ENCODE peak calls at places on chromosome 11, in five cellular contexts. E, M, X, Z and G are unnamed samples.

GRCh38 chr11:108587109-108587508 is 6.5 kb downstream of the EXPH5 start:
- ATAC-seq in M (no peak), E (peak), Z (no peak), X (no peak), G (no peak)

GRCh38 chr11:1087961-1088926 is 13.6 kb downstream of the MUC2 start:
- ATAC-seq in M (no peak), Z (peak), E (no peak), X (no peak), G (no peak)

GRCh38 chr11:76250520-76251222 is 44.4 kb upstream of the WNT11 start:
- ATAC-seq in E (no peak), X (no peak), M (no peak), Z (peak), G (no peak)

GRCh38 chr11:123740787-123741158 is 687 bp downstream of the ZNF202 start:
- ATAC-seq in M (peak), Z (peak), X (peak), E (peak), G (no peak)

GRCh38 chr11:12076840-12077534 is 33.4 kb upstream of the MICAL2 start:
- ATAC-seq in Z (no peak), E (no peak), X (no peak), M (no peak), G (peak)

GRCh38 chr11:102831128-102831708 is 12.2 kb downstream of the MMP3 start:
- ATAC-seq in X (peak), M (peak), Z (peak), E (peak), G (no peak)

GRCh38 chr11:130645164-130645859 is 196.9 kb downstream of the ADAMTS15 start:
- ATAC-seq in Z (no peak), M (no peak), X (no peak), E (no peak), G (no peak)

GRCh38 chr11:103332409-103332808 is 223.2 kb downstream of the DYNC2H1 start:
- ATAC-seq in X (no peak), M (no peak), Z (no peak), E (no peak), G (no peak)

GRCh38 chr11:124732230-124732629 is 7.5 kb upstream of the NRGN start:
- ATAC-seq in M (no peak), Z (no peak), E (no peak), X (no peak), G (no peak)

GRCh38 chr11:106281455-106282173 is 204.2 kb downstream of the AASDHPPT start:
- ATAC-seq in Z (no peak), M (no peak), E (no peak), X (peak), G (no peak)

GRCh38 chr11:36073411-36074203 is 129.7 kb downstream of the LDLRAD3 start:
- ATAC-seq in Z (peak), M (no peak), X (no peak), E (peak), G (no peak)

GRCh38 chr11:106031210-106031845 is 9.3 kb upstream of the MSANTD4 start:
- ATAC-seq in X (no peak), Z (no peak), E (peak), M (no peak), G (no peak)

GRCh38 chr11:4026389-4026788 is 68.2 kb upstream of the RRM1 start:
- ATAC-seq in Z (no peak), E (no peak), X (no peak), M (no peak), G (no peak)

GRCh38 chr11:12388939-12389670 is 11.7 kb downstream of the PARVA start:
- ATAC-seq in X (no peak), E (no peak), M (no peak), Z (no peak), G (no peak)

GRCh38 chr11:6565325-6565724 is 38.1 kb downstream of the RRP8 start:
- ATAC-seq in Z (no peak), M (no peak), E (no peak), X (no peak), G (no peak)

GRCh38 chr11:72553748-72554147 is 119.4 kb upstream of the CLPB start:
- ATAC-seq in E (peak), M (peak), Z (peak), X (no peak), G (no peak)

GRCh38 chr11:26715133-26715532 is 6.7 kb downstream of the SLC5A12 start:
- ATAC-seq in X (no peak), M (no peak), E (no peak), Z (no peak), G (no peak)

GRCh38 chr11:2077061-2077802 is 62.0 kb downstream of the IGF2 start:
- ATAC-seq in Z (no peak), X (peak), E (no peak), M (no peak), G (no peak)

GRCh38 chr11:123630126-123630531 is 24.3 kb downstream of the SCN3B start:
- ATAC-seq in Z (no peak), E (no peak), M (no peak), X (no peak), G (no peak)

GRCh38 chr11:85698195-85698594 is 12.2 kb upstream of the CCDC89 start:
- ATAC-seq in X (no peak), E (no peak), M (no peak), Z (no peak), G (no peak)

GRCh38 chr11:109728056-109728455 is 306.1 kb downstream of the C11orf87 start:
- ATAC-seq in X (no peak), M (peak), Z (no peak), E (no peak), G (no peak)

GRCh38 chr11:78642979-78643675 is 68.5 kb upstream of the NARS2 start:
- ATAC-seq in Z (no peak), E (no peak), X (no peak), M (no peak), G (no peak)

GRCh38 chr11:6572215-6572614 is 31.2 kb downstream of the RRP8 start:
- ATAC-seq in X (no peak), E (no peak), M (no peak), Z (no peak), G (peak)

GRCh38 chr11:1566381-1567051 is 5.6 kb downstream of the DUSP8 start:
- ATAC-seq in M (peak), Z (peak), X (no peak), E (no peak), G (no peak)

GRCh38 chr11:19988598-19988997 is 171.7 kb downstream of the DBX1 start:
- ATAC-seq in X (no peak), M (no peak), E (no peak), Z (no peak), G (peak)

GRCh38 chr11:86888978-86889341 is 66.2 kb downstream of the FZD4 start:
- ATAC-seq in Z (no peak), M (no peak), X (peak), E (no peak), G (no peak)

DNA sequence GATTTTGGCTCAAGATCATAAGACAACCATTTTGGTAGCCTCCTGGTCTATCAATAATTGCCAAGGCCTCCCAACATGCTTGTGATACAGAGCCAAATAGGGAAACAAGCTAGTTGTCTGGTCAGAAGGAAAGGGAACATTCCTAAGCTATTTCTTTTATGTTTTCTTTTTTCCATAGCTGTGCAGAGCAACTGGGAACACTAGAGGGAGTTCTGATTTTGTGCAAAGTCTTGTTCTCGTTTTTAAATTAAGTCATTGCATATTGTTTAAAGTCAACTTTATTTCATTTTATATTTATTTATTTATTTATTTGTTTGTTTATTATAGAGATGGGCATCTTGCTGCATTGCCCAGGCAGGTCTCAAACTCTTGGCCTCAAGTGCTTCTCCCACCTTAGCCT is 416.8 kb upstream of the CHORDC1 start:
- ATAC-seq in E (no peak), Z (no peak), M (no peak), X (no peak), G (peak)
- TF ChIP-seq CTCF in E (peak), Z (no peak), M (no peak), X (peak), G (no peak)

DNA sequence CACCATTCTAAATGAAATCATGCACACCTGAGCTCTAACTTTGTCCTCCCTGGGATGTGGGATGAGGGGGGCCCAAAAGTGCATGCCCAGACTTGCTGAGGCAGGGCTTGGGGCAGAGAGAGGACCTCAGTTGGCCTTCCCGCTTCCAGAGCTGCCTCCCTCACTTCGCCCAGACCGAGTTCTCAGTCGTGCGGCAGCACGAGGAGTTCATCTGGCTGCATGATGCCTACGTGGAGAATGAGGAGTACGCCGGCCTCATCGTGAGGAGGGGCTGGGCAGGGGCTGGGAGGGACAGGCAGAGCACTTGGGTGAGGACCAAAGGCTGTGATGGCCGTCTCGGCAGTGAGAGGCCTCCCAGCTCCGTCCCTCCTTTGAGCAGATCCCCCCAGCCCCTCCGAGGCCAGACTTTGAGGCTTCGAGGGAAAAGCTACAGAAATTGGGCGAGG is 8.2 kb downstream of the CFL1 start:
- ATAC-seq in E (no peak), X (no peak), M (peak), Z (no peak), G (no peak)
- TF ChIP-seq POLR2AphosphoS5 in E (no peak), X (no peak), M (no peak), Z (no peak), G (no peak)

GRCh38 chr11:111851636-111852035 is 19.7 kb downstream of the ALG9 start:
- ATAC-seq in Z (peak), E (no peak), M (no peak), X (no peak), G (no peak)
- TF ChIP-seq CTCF in Z (peak), E (peak), M (peak), X (peak), G (peak)

DNA sequence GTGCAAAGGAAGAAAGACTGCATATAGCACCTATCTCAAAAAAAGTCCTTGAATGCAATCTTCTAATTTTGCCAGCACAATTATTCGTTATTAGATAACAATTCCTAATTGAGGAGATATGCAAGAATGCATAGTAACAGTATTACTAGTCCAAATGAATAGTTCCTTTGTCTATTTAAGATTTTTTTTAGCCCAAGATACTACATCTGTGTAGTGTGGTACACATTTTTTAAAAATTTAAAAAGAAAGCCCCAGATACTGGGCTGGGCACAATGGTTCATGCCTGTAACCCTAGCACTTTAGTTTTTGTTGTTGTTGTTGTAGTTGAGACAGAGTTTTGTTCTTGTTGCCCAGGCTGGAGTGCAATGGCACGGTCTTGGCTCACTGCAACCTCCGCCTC is 43.7 kb downstream of the RAB6A start:
- ATAC-seq in Z (no peak), M (no peak), X (no peak), E (peak), G (no peak)
- TF ChIP-seq POLR2AphosphoS5 in Z (no peak), M (no peak), X (no peak), E (no peak), G (no peak)

DNA sequence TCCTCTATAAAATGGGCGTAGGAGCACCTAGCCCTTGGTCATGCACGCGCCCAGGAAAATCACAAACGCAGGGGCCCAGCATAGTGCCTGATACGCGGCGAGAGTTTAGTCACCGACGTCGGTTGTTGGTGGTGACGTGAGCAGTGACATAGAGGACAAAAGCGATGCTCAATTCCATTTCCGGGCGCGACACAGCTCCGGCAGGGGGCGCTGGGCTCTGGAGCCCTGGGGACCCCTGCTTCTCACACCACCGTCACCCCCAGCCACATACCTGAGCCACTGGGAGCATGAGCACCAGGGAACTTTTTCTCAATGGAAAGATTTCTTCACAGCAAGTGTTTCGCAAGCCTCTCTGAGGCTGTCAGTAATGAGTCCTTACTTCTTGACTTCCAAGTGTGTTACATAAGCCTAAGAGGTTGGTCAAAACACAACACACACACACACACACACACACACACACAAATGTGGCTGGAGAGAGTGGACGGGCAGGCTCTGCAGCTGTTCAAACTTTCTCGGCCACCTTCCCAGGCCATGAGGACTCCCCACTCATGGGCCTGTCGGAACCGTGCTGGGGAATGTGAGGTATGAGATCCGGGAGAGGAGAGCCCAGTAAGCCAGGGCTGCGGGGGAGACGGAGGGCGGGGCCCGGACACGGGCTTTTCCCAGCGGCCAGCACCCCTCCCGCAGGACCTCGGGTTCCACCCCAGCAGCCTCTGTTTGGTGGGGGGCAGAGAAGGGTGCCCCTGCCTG is 36.9 kb upstream of the LINC01488 start:
- ATAC-seq in Z (peak), M (no peak), X (no peak), E (no peak), G (peak)
- TF ChIP-seq CTCF in Z (peak), M (no peak), X (no peak), E (no peak), G (no peak)

DNA sequence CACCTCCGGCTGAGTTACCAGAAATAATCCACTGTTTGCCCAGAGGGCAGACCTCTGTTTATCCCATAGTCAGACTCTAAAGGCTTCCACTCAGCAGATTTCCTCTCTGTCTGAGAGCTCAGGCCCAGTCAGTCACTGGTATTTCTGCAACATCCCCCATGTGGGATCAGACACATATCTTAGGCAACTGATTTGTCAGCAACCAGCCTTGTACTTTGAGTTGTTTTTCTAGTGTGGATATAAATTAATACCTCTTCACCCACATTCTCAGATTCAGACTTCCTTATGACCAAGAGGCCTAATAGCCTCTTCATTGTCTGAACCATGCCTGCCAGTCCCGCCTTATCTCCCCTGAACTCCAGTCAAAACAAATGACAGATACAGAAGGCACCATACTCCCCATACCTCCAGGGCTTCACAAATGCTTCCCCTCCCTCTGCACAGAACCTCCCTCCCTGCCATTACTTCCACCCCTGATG is 193.5 kb downstream of the FAM76B start:
- ATAC-seq in M (no peak), Z (peak), X (no peak), E (no peak), G (no peak)
- TF ChIP-seq POLR2AphosphoS5 in M (no peak), Z (no peak), X (no peak), E (no peak), G (no peak)

GRCh38 chr11:129331871-129332274 is 43.8 kb upstream of the BARX2 start:
- ATAC-seq in E (peak), M (peak), Z (peak), X (peak), G (peak)

GRCh38 chr11:129331217-129331616 is 44.4 kb upstream of the BARX2 start:
- ATAC-seq in M (peak), X (no peak), E (no peak), Z (no peak), G (no peak)

DNA sequence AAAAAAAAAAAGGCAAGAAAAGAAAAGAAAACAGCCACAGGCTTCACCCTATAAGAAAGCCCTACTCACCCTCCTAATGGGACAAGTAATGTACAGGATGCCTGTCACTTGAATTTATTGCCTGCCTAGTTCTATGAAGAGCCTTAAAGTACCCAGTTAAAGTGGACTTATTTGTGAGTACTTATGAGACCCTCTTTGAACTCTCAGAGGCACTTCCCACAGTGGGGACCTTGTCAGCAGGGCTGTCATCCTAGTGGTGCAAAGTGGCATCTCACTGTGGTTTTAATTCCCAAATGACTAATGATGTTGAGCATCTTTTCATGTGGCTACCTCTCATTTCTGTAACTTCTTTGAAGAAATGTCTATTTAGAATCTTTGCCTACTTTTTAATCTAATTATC is 41.8 kb upstream of the BARX2 start:
- ATAC-seq in E (peak), X (no peak), Z (no peak), M (peak), G (no peak)
- TF ChIP-seq CTCF in E (no peak), X (no peak), Z (no peak), M (no peak), G (no peak)